ENCODE peak calls at places on chromosomes 5 and 9, in six cellular contexts. One of them, this sample, is unnamed.

GRCh38 chr5:135235551-135236100 is 163.4 kb downstream of the MACROH2A1 start:
- DNase-seq in cardiac fibroblast: no peak
- DNase-seq in GM20000: no peak
- DNase-seq in HTR-8/SVneo: no peak
- DNase-seq in SW480: no peak
- DNase-seq in heart left ventricle: peak; percentile 11
- DNase-seq in this sample: no peak

GRCh38 chr9:76296561-76297276 is 97.5 kb downstream of the RFK start:
- DNase-seq in SW480: peak; percentile 34
- DNase-seq in heart left ventricle: no peak
- DNase-seq in HTR-8/SVneo: no peak
- DNase-seq in cardiac fibroblast: no peak
- DNase-seq in GM20000: no peak
- DNase-seq in this sample: peak; percentile 90

GRCh38 chr5:56025303-56025885 is 30.6 kb upstream of the IL6ST start:
- DNase-seq in cardiac fibroblast: peak; percentile 16
- DNase-seq in SW480: no peak
- DNase-seq in heart left ventricle: no peak
- DNase-seq in GM20000: no peak
- DNase-seq in HTR-8/SVneo: peak; percentile 35
- DNase-seq in this sample: no peak

GRCh38 chr9:35791321-35791921 is at the start of gene NPR2:
- DNase-seq in SW480: no peak
- DNase-seq in GM20000: no peak
- DNase-seq in cardiac fibroblast: peak; percentile 31
- DNase-seq in heart left ventricle: peak; percentile 64
- DNase-seq in HTR-8/SVneo: no peak
- DNase-seq in this sample: peak; percentile 58

GRCh38 chr9:21432640-21433425 is 7.4 kb upstream of the IFNA1 start:
- DNase-seq in SW480: no peak
- DNase-seq in heart left ventricle: no peak
- DNase-seq in GM20000: no peak
- DNase-seq in cardiac fibroblast: no peak
- DNase-seq in HTR-8/SVneo: no peak
- DNase-seq in this sample: no peak

GRCh38 chr5:31095796-31096195 is 97.7 kb upstream of the CDH6 start:
- DNase-seq in HTR-8/SVneo: no peak
- DNase-seq in cardiac fibroblast: no peak
- DNase-seq in SW480: no peak
- DNase-seq in heart left ventricle: no peak
- DNase-seq in GM20000: no peak
- DNase-seq in this sample: no peak

GRCh38 chr5:173954671-173955605 is 34.0 kb upstream of the C5orf47 start:
- DNase-seq in cardiac fibroblast: peak; percentile 41
- DNase-seq in SW480: no peak
- DNase-seq in GM20000: no peak
- DNase-seq in HTR-8/SVneo: no peak
- DNase-seq in heart left ventricle: no peak
- DNase-seq in this sample: peak; percentile 71

GRCh38 chr5:14599717-14600116 is 18.1 kb downstream of the OTULINL start:
- DNase-seq in SW480: no peak
- DNase-seq in heart left ventricle: no peak
- DNase-seq in cardiac fibroblast: no peak
- DNase-seq in GM20000: no peak
- DNase-seq in HTR-8/SVneo: no peak
- DNase-seq in this sample: no peak

GRCh38 chr9:88889386-88889785 is 101.9 kb upstream of the S1PR3 start:
- DNase-seq in SW480: no peak
- DNase-seq in GM20000: no peak
- DNase-seq in cardiac fibroblast: peak; percentile 26
- DNase-seq in HTR-8/SVneo: no peak
- DNase-seq in heart left ventricle: no peak
- DNase-seq in this sample: no peak

GRCh38 chr5:78649220-78649700 is 688 bp upstream of the LHFPL2 start:
- DNase-seq in HTR-8/SVneo: peak; percentile 23
- DNase-seq in GM20000: no peak
- DNase-seq in heart left ventricle: no peak
- DNase-seq in cardiac fibroblast: no peak
- DNase-seq in SW480: peak; percentile 16
- DNase-seq in this sample: no peak

GRCh38 chr5:31075981-31076380 is 117.5 kb upstream of the CDH6 start:
- DNase-seq in SW480: no peak
- DNase-seq in cardiac fibroblast: no peak
- DNase-seq in heart left ventricle: no peak
- DNase-seq in GM20000: no peak
- DNase-seq in HTR-8/SVneo: no peak
- DNase-seq in this sample: no peak

GRCh38 chr5:148976569-148977321 is 86.1 kb downstream of the SH3TC2 start:
- DNase-seq in heart left ventricle: no peak
- DNase-seq in GM20000: no peak
- DNase-seq in SW480: no peak
- DNase-seq in cardiac fibroblast: peak; percentile 52
- DNase-seq in HTR-8/SVneo: peak; percentile 59
- DNase-seq in this sample: peak; percentile 99

GRCh38 chr9:129853614-129854013 is 18.4 kb downstream of the USP20 start:
- DNase-seq in GM20000: no peak
- DNase-seq in HTR-8/SVneo: no peak
- DNase-seq in SW480: no peak
- DNase-seq in cardiac fibroblast: no peak
- DNase-seq in heart left ventricle: no peak
- DNase-seq in this sample: no peak

GRCh38 chr5:133389066-133389590 is 223.2 kb downstream of the FSTL4 start:
- DNase-seq in heart left ventricle: no peak
- DNase-seq in cardiac fibroblast: no peak
- DNase-seq in HTR-8/SVneo: no peak
- DNase-seq in GM20000: no peak
- DNase-seq in SW480: no peak
- DNase-seq in this sample: no peak

GRCh38 chr9:123349691-123350480 is 6.1 kb upstream of the CRB2 start:
- DNase-seq in HTR-8/SVneo: peak; percentile 65
- DNase-seq in GM20000: peak; percentile 88
- DNase-seq in cardiac fibroblast: peak; percentile 62
- DNase-seq in heart left ventricle: peak; percentile 47
- DNase-seq in SW480: peak; percentile 48
- DNase-seq in this sample: peak; percentile 65

GRCh38 chr9:126599047-126599650 is 14.6 kb upstream of the LMX1B start:
- DNase-seq in heart left ventricle: no peak
- DNase-seq in SW480: no peak
- DNase-seq in HTR-8/SVneo: no peak
- DNase-seq in cardiac fibroblast: no peak
- DNase-seq in GM20000: no peak
- DNase-seq in this sample: no peak

GRCh38 chr5:36692791-36693763 is 86.7 kb downstream of the SLC1A3 start:
- DNase-seq in HTR-8/SVneo: peak; percentile 87
- DNase-seq in cardiac fibroblast: peak; percentile 76
- DNase-seq in GM20000: peak; percentile 82
- DNase-seq in SW480: peak; percentile 23
- DNase-seq in heart left ventricle: peak; percentile 78
- DNase-seq in this sample: peak; percentile 70

GRCh38 chr5:14172149-14172795 is 29.1 kb downstream of the TRIO start:
- DNase-seq in heart left ventricle: no peak
- DNase-seq in SW480: no peak
- DNase-seq in GM20000: peak; percentile 62
- DNase-seq in HTR-8/SVneo: no peak
- DNase-seq in cardiac fibroblast: no peak
- DNase-seq in this sample: no peak

GRCh38 chr9:136481558-136481957 is 1.3 kb downstream of the SEC16A start:
- DNase-seq in HTR-8/SVneo: no peak
- DNase-seq in GM20000: no peak
- DNase-seq in cardiac fibroblast: no peak
- DNase-seq in SW480: no peak
- DNase-seq in heart left ventricle: no peak
- DNase-seq in this sample: no peak

GRCh38 chr5:91386120-91386519 is 3.0 kb upstream of the ARRDC3 start:
- DNase-seq in SW480: peak; percentile 3
- DNase-seq in GM20000: no peak
- DNase-seq in HTR-8/SVneo: no peak
- DNase-seq in cardiac fibroblast: peak; percentile 12
- DNase-seq in heart left ventricle: no peak
- DNase-seq in this sample: peak; percentile 22

GRCh38 chr5:38745836-38746732 is 99.7 kb upstream of the OSMR start:
- DNase-seq in HTR-8/SVneo: no peak
- DNase-seq in SW480: no peak
- DNase-seq in cardiac fibroblast: no peak
- DNase-seq in GM20000: no peak
- DNase-seq in heart left ventricle: no peak
- DNase-seq in this sample: no peak

GRCh38 chr5:74477082-74477453 is 163.5 kb downstream of the ENC1 start:
- DNase-seq in heart left ventricle: no peak
- DNase-seq in SW480: no peak
- DNase-seq in GM20000: no peak
- DNase-seq in cardiac fibroblast: no peak
- DNase-seq in HTR-8/SVneo: no peak
- DNase-seq in this sample: no peak

GRCh38 chr9:135353935-135354334 is 125.6 kb upstream of the PPP1R26 start:
- DNase-seq in GM20000: no peak
- DNase-seq in SW480: no peak
- DNase-seq in heart left ventricle: no peak
- DNase-seq in HTR-8/SVneo: no peak
- DNase-seq in cardiac fibroblast: no peak
- DNase-seq in this sample: no peak

GRCh38 chr9:133105461-133105770 is 15.6 kb downstream of the RALGDS start:
- DNase-seq in cardiac fibroblast: no peak
- DNase-seq in heart left ventricle: no peak
- DNase-seq in GM20000: no peak
- DNase-seq in HTR-8/SVneo: no peak
- DNase-seq in SW480: no peak
- DNase-seq in this sample: no peak

GRCh38 chr9:99051353-99051752 is 53.6 kb upstream of the TGFBR1 start:
- DNase-seq in cardiac fibroblast: no peak
- DNase-seq in SW480: no peak
- DNase-seq in HTR-8/SVneo: no peak
- DNase-seq in GM20000: no peak
- DNase-seq in heart left ventricle: no peak
- DNase-seq in this sample: no peak

GRCh38 chr5:127153521-127153920 is 80.2 kb upstream of the C5orf63 start:
- DNase-seq in SW480: no peak
- DNase-seq in heart left ventricle: no peak
- DNase-seq in HTR-8/SVneo: no peak
- DNase-seq in GM20000: no peak
- DNase-seq in cardiac fibroblast: no peak
- DNase-seq in this sample: no peak

GRCh38 chr9:21996438-21996837 is 1.8 kb downstream of the CDKN2B-AS1 start:
- DNase-seq in SW480: no peak
- DNase-seq in cardiac fibroblast: no peak
- DNase-seq in heart left ventricle: no peak
- DNase-seq in HTR-8/SVneo: no peak
- DNase-seq in GM20000: no peak
- DNase-seq in this sample: no peak